ENCODE peak calls at places on chromosomes 12 and 14, in four cellular contexts. M is OCI-LY7, G is mesendoderm, N is IMR-90. D is an unnamed sample.

GRCh38 chr12:6322352-6322751 is 11.9 kb downstream of the PLEKHG6 start:
- DNase-seq in M (no peak), G (no peak), N (no peak), D (peak; percentile 58)

GRCh38 chr12:76555226-76555767 is 4.3 kb downstream of the OSBPL8 start:
- DNase-seq in M (peak; percentile 19), G (no peak), N (peak; percentile 11), D (peak; percentile 23)

GRCh38 chr12:50246159-50246865 is 37.0 kb downstream of the LIMA1 start:
- DNase-seq in M (no peak), G (no peak), N (no peak), D (peak; percentile 42)

GRCh38 chr14:64645220-64645891 is 58.9 kb upstream of the PLEKHG3 start:
- DNase-seq in M (no peak), G (peak; percentile 99), N (peak; percentile 97), D (peak; percentile 83)

GRCh38 chr12:11635341-11635740 is 14.1 kb upstream of the ETV6 start:
- DNase-seq in M (no peak), G (no peak), N (no peak), D (no peak)

GRCh38 chr12:52198454-52199215 is 6.8 kb upstream of the KRT80 start:
- DNase-seq in M (no peak), G (no peak), N (no peak), D (peak; percentile 78)

GRCh38 chr14:91112172-91112571 is 1.7 kb upstream of the DGLUCY start:
- DNase-seq in M (no peak), G (no peak), N (no peak), D (no peak)

GRCh38 chr12:64733857-64734256 is 25.3 kb downstream of the GNS start:
- DNase-seq in M (no peak), G (no peak), N (no peak), D (no peak)

GRCh38 chr12:92030618-92031017 is 115.0 kb downstream of the BTG1 start:
- DNase-seq in M (peak; percentile 82), G (no peak), N (peak; percentile 24), D (no peak)

GRCh38 chr14:39322807-39323206 is 89.1 kb downstream of the MIA2 start:
- DNase-seq in M (no peak), G (no peak), N (peak; percentile 51), D (no peak)

GRCh38 chr12:52122904-52123303 is 43.4 kb downstream of the SMIM41 start:
- DNase-seq in M (no peak), G (no peak), N (no peak), D (no peak)

GRCh38 chr14:35189422-35189821 is 67.1 kb downstream of the PRORP start:
- DNase-seq in M (no peak), G (no peak), N (no peak), D (no peak)

GRCh38 chr12:66514581-66514980 is 164.3 kb downstream of the GRIP1 start:
- DNase-seq in M (no peak), G (no peak), N (no peak), D (peak; percentile 48)

GRCh38 chr12:95658386-95658785 is 107.1 kb upstream of the USP44 start:
- DNase-seq in M (no peak), G (no peak), N (no peak), D (no peak)

GRCh38 chr14:30283822-30284446 is 275.0 kb upstream of the G2E3 start:
- DNase-seq in M (peak; percentile 25), G (peak; percentile 87), N (peak; percentile 53), D (peak; percentile 77)

GRCh38 chr12:12180575-12180974 is 86.3 kb downstream of the LRP6 start:
- DNase-seq in M (no peak), G (no peak), N (no peak), D (no peak)

GRCh38 chr12:131204416-131205311 is 251.0 kb downstream of the ADGRD1 start:
- DNase-seq in M (no peak), G (no peak), N (no peak), D (no peak)

GRCh38 chr12:100404769-100405407 is 48.0 kb downstream of the SLC17A8 start:
- DNase-seq in M (peak; percentile 69), G (peak; percentile 94), N (peak; percentile 40), D (no peak)

DNA sequence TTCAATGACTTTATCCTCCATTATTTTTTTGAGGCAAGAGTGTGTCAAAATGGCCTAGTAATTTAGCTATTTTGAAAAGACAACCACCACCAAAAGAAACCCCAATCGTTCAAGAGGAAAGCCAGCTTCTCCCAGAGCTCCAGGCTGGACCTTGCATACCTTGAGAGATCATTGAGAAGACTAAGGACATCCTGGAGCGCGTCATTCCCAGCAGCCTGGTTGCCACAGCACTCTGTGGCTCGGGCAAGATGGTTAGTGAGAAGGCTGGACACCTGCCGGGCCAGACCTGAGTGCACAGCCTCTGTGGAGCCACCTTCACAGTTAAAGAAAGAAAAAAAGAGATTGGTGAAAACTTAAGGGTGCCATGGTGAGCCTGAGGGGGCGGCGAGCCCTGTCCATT is 111.4 kb downstream of the TRAFD1 start:
- DNase-seq in M (no peak), G (no peak), N (no peak), D (no peak)
- H3K4me2 ChIP-seq in M (no peak overlapping the region), G (no peak overlapping the region), N (no peak overlapping the region), D (no peak overlapping the region)

DNA sequence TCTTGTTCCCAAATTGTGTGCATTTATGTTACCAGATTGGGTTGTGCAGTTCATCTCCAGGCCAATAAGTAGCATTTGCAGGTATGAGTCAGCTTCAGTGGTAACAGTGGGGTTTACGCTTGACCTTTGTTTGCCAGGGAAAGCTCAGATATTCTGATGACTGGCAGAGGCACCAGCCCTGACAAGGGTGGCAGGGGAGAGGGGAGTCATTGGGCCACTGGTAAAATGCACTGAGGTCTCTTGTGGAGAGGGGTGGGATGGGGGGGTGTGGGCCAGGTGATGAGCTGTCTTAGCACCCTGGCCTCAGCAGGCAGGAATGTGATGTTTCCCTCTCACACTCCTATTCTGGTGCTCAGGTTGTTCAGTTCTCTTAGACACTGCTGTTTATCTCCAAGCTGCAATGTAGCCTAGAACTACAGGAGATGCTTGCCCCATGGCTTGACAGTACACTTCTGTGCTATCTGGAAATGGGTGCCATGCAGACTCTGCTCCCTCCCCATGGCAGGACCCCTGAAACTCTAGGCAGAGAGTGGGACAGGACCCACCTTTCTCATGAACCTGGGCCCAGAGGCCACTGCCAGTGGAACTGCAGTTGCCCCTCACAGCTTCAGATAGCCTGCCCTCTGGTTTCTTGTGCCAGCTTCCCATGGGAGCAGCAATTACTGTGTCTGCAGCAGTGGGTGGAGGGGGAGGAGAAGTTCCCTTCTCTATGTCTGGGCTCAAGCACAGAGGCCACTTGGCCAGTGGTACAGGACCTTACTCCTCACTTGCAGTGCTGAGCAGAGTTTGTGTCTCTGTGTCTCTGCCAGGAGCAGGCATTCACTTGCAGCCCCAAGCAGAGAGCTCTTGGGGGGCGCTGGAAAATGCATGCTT is 31.9 kb downstream of the USP15 start:
- DNase-seq in M (no peak), G (no peak), N (peak; percentile 43), D (peak; percentile 75)
- H3K4me2 ChIP-seq in M (no peak overlapping the region), G (no peak overlapping the region), N (no peak overlapping the region), D (peak overlapping the region; percentile 12)

GRCh38 chr12:30796508-30796780 is 41.7 kb upstream of the CAPRIN2 start:
- DNase-seq in M (no peak), G (no peak), N (peak; percentile 67), D (peak; percentile 90)
- H3K4me2 ChIP-seq in M (no peak overlapping the region), G (peak overlapping the region; percentile 79), N (peak overlapping the region; percentile 88), D (peak overlapping the region; percentile 79)

DNA sequence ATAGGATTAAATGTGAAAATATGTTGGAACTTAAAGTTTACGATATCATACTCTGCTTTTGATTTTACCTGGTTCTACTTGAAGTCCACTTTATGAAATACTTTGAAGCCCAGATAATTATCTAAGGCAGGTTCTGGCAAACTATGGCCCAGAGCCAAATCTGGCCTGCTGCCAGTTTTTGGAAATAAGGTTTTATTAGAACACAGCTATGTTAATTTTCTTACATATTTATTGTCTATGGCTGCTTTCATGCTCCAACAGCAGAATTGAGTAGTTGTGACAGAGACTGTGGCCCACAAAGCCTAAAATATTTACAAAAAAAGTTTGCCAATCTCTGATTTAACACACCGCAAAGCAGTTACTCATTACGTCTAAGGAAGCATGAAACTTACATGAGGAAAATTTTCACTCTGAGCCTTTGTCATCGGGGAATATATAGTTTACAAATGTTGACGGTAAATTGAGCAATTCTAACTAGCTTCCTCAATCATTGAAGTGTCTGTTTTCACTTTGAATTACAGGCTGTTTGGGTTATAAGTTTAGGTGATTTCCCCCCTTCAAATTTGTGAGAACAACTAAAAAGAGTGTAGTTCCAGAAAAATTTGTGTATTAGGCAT is 96.4 kb downstream of the UNC79 start:
- DNase-seq in M (no peak), G (no peak), N (no peak), D (peak; percentile 53)
- H3K4me2 ChIP-seq in M (no peak overlapping the region), G (no peak overlapping the region), N (no peak overlapping the region), D (no peak overlapping the region)

GRCh38 chr14:25010471-25010870 is 39.5 kb downstream of the STXBP6 start:
- DNase-seq in M (no peak), G (peak; percentile 68), N (no peak), D (no peak)
- H3K4me2 ChIP-seq in M (no peak overlapping the region), G (no peak overlapping the region), N (no peak overlapping the region), D (no peak overlapping the region)

GRCh38 chr14:68592948-68593347 is 199.9 kb downstream of the ZFP36L1 start:
- DNase-seq in M (no peak), G (no peak), N (no peak), D (no peak)

GRCh38 chr14:68593806-68594536 is 198.9 kb downstream of the ZFP36L1 start:
- DNase-seq in M (peak; percentile 51), G (no peak), N (peak; percentile 45), D (no peak)

GRCh38 chr14:68596211-68596610 is 196.7 kb downstream of the ZFP36L1 start:
- DNase-seq in M (no peak), G (no peak), N (no peak), D (no peak)

GRCh38 chr14:68596701-68597100 is 196.2 kb downstream of the ZFP36L1 start:
- DNase-seq in M (no peak), G (no peak), N (no peak), D (no peak)

DNA sequence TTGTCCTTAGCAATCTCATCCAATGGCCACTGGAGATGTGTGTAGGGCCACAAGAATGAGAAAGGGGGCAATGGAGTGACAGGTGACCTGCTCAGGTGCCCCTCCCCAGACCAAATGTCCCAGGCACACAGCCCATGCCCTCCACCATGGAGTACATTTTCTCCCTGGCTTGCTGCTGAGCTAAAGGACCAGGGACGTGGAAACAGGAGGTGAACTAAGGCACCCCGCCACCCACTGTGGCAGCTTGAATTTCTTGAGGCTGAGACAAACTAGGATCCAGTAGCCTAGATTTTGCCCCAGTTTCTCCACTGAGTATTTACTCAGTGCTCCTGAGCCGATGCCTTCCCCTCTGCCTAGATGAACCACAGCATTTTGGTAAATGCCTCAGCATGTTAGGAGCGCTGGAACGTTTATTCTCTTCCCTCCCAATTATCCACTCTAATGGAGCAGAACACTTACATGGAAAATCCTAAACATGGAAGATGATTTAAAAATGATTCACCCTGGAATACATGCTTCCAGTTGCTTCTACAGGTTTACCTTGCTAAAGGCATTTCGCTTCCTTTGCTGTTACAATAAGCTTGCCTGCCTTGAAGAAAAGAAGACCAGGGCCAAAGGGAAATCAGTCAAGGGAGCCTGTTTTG is 198.0 kb downstream of the ZFP36L1 start:
- DNase-seq in M (no peak), G (no peak), N (no peak), D (no peak)
- H3K4me2 ChIP-seq in M (no peak overlapping the region), G (no peak overlapping the region), N (no peak overlapping the region), D (no peak overlapping the region)

D was measured in osteoblast.